ENCODE peak calls at places on chromosomes 11 and 22, in ten cellular contexts. I is A549, K is breast epithelium, C is IMR-90, T is tibial nerve, W is testis, F is body of pancreas, L is Peyer's patch, X is gastrocnemius medialis, O is right lobe of liver. R is an unnamed sample.

GRCh38 chr11:133927690-133928627 is 28.8 kb downstream of the IGSF9B start:
- DNase-seq in I (peak; percentile 59), K (peak; percentile 64), C (peak; percentile 39), T (peak; percentile 38), W (peak; percentile 80), F (peak; percentile 77), L (peak; percentile 73), X (peak; percentile 38), O (peak; percentile 68), R (no peak)

GRCh38 chr22:19042285-19043110 is 79.7 kb downstream of the DGCR2 start:
- DNase-seq in I (no peak), K (no peak), C (no peak), T (no peak), W (no peak), F (no peak), L (peak; percentile 38), X (peak; percentile 9), O (peak; percentile 14), R (no peak)

GRCh38 chr22:31583861-31584485 is 78.0 kb downstream of the PISD start:
- DNase-seq in I (no peak), K (no peak), C (peak; percentile 62), T (no peak), W (no peak), F (no peak), L (peak; percentile 7), X (no peak), O (no peak), R (no peak)

GRCh38 chr11:40328890-40329617 is 1130.4 kb downstream of the LRRC4C start:
- DNase-seq in I (peak; percentile 98), K (peak; percentile 69), C (peak; percentile 100), T (peak; percentile 25), W (no peak), F (peak; percentile 60), L (peak; percentile 51), X (no peak), O (peak; percentile 54), R (no peak)

GRCh38 chr11:44962464-44962863 is 11.8 kb upstream of the TP53I11 start:
- DNase-seq in I (no peak), K (no peak), C (no peak), T (no peak), W (no peak), F (no peak), L (no peak), X (no peak), O (no peak), R (no peak)

GRCh38 chr11:19691815-19692214 is 20.8 kb upstream of the NAV2 start:
- DNase-seq in I (no peak), K (no peak), C (no peak), T (no peak), W (no peak), F (no peak), L (no peak), X (no peak), O (no peak), R (no peak)

GRCh38 chr22:45308624-45309421 is 911 bp upstream of the FAM118A start:
- DNase-seq in I (no peak), K (peak; percentile 35), C (no peak), T (no peak), W (no peak), F (no peak), L (peak; percentile 62), X (no peak), O (no peak), R (peak; percentile 23)

GRCh38 chr22:17084554-17085276 is at the start of gene IL17RA:
- DNase-seq in I (peak; percentile 81), K (peak; percentile 85), C (peak; percentile 84), T (peak; percentile 88), W (peak; percentile 87), F (peak; percentile 93), L (peak; percentile 97), X (peak; percentile 76), O (peak; percentile 94), R (peak; percentile 66)

GRCh38 chr11:60710482-60710881 is 11.1 kb downstream of the MS4A8 start:
- DNase-seq in I (peak; percentile 29), K (no peak), C (no peak), T (no peak), W (no peak), F (no peak), L (no peak), X (no peak), O (no peak), R (no peak)

GRCh38 chr11:47980093-47980906 is at the start of gene PTPRJ:
- DNase-seq in I (peak; percentile 65), K (peak; percentile 30), C (peak; percentile 48), T (no peak), W (peak; percentile 40), F (peak; percentile 75), L (peak; percentile 77), X (peak; percentile 43), O (peak; percentile 82), R (no peak)
- TF ChIP-seq POLR2A in I (peak; percentile 40), K (no peak), C (peak; percentile 18), T (peak; percentile 77), W (no peak), F (peak; percentile 22), L (peak; percentile 44), X (peak; percentile 69), O (peak; percentile 71), R (no peak)

DNA sequence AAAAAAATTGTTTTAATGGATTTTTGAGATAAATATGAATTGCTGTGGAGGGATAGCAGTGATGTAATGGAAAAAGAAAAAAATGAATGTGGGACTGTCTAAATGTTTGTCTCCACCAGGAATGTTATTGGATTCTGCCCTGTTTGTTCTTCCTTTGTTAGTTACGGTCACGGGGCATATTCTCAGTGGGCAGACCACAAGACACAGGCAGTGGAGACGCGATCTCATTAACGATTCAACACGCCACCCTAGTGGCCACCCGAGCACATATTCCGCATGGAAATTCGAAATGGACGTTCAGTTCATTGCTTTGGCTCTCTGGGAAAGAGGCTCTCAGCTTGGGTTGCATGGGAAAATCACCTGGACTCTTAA is 151.8 kb upstream of the TTC12 start:
- DNase-seq in I (no peak), K (no peak), C (no peak), T (peak; percentile 23), W (peak; percentile 49), F (no peak), L (no peak), X (no peak), O (no peak), R (no peak)
- TF ChIP-seq CTCF in I (no peak), K (no peak), C (no peak), T (peak; percentile 31), W (peak; percentile 54), F (no peak), L (no peak), X (no peak), O (no peak), R (no peak)

GRCh38 chr11:64441127-64441526 is 82.2 kb downstream of the RPS6KA4 start:
- DNase-seq in I (no peak), K (no peak), C (no peak), T (no peak), W (no peak), F (no peak), L (no peak), X (no peak), O (no peak), R (no peak)

GRCh38 chr11:64437426-64437825 is 78.5 kb downstream of the RPS6KA4 start:
- DNase-seq in I (no peak), K (peak; percentile 32), C (no peak), T (no peak), W (no peak), F (no peak), L (no peak), X (no peak), O (no peak), R (no peak)

GRCh38 chr11:64430570-64430969 is 71.6 kb downstream of the RPS6KA4 start:
- DNase-seq in I (no peak), K (no peak), C (no peak), T (no peak), W (no peak), F (no peak), L (no peak), X (no peak), O (no peak), R (no peak)

GRCh38 chr11:64438986-64439771 is 80.2 kb downstream of the RPS6KA4 start:
- DNase-seq in I (no peak), K (peak; percentile 31), C (no peak), T (no peak), W (no peak), F (no peak), L (no peak), X (no peak), O (no peak), R (no peak)

GRCh38 chr11:64436025-64436424 is 77.1 kb downstream of the RPS6KA4 start:
- DNase-seq in I (no peak), K (no peak), C (no peak), T (no peak), W (no peak), F (no peak), L (no peak), X (no peak), O (no peak), R (no peak)
- H3K27ac ChIP-seq in I (no peak overlapping the region), K (no peak overlapping the region), C (no peak overlapping the region), T (no peak overlapping the region), W (no peak overlapping the region), F (no peak overlapping the region), L (no peak overlapping the region), X (no peak overlapping the region), O (no peak overlapping the region), R (no peak overlapping the region)

GRCh38 chr11:12725863-12726666 is 51.8 kb downstream of the TEAD1 start:
- DNase-seq in I (peak; percentile 31), K (no peak), C (peak; percentile 79), T (no peak), W (no peak), F (no peak), L (no peak), X (no peak), O (no peak), R (peak; percentile 48)

GRCh38 chr11:12721816-12722604 is 47.8 kb downstream of the TEAD1 start:
- DNase-seq in I (peak; percentile 31), K (no peak), C (no peak), T (no peak), W (no peak), F (no peak), L (no peak), X (no peak), O (no peak), R (no peak)

GRCh38 chr11:12723410-12724297 is 49.4 kb downstream of the TEAD1 start:
- DNase-seq in I (peak; percentile 82), K (peak; percentile 68), C (peak; percentile 45), T (no peak), W (no peak), F (no peak), L (no peak), X (no peak), O (no peak), R (peak; percentile 79)

GRCh38 chr11:12725047-12725862 is 51.0 kb downstream of the TEAD1 start:
- DNase-seq in I (no peak), K (no peak), C (no peak), T (no peak), W (no peak), F (no peak), L (no peak), X (no peak), O (no peak), R (no peak)

DNA sequence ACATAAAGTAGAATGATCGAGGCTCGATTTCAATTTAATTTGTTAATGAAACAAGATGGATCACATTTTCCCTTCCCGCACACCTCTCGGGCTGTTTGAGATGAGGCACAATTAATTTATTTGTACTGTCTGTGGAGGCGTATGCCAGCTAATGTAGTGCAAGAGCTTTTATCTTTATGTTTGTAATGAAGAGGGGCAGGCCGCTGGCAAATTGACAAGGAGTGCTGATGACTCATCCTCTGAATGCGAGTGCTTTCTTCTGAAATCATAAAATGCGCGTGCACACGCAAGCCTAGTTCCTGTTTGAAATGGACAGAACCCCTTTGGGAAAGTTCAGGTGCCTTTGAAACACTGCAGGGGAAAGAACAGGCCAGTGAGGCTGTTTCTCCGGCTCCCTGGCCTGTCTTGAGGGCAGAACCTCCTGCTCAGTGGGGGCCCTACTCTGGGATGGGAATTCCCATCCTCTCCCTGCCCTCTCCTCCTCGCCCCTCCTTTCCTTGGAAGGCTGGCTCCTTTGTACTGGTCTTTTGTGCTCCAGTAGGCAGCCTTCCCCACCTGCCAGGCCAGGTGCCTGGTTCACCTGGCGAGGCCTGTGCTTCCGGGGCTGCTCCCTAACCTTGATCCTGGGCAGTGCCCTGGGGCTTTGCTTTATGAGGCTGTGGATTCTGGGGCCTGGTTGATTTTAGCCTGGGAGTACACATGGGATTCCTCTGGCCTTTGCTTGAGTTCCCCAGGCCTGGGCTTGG is 50.3 kb downstream of the TEAD1 start:
- DNase-seq in I (peak; percentile 88), K (peak; percentile 85), C (peak; percentile 95), T (peak; percentile 89), W (peak; percentile 81), F (peak; percentile 77), L (peak; percentile 94), X (peak; percentile 48), O (peak; percentile 65), R (peak; percentile 92)
- TF ChIP-seq POLR2A in I (no peak), K (no peak), C (no peak), T (no peak), W (no peak), F (no peak), L (no peak), X (no peak), O (no peak), R (no peak)

R was measured in HCT116.